ENCODE peak calls at places on chromosomes 13 and 19, in seven cellular contexts. V, D, E, M, P, B and F are unnamed samples.

GRCh38 chr13:77028202-77028601 is 1.2 kb upstream of the FBXL3 start:
- DNase-seq in V (peak), D (no peak), E (no peak), M (no peak), P (no peak), B (no peak), F (no peak)

GRCh38 chr13:22596157-22596863 is 584.5 kb upstream of the SGCG start:
- DNase-seq in V (peak), D (no peak), E (no peak), M (no peak), P (no peak), B (no peak), F (no peak)

GRCh38 chr19:35852029-35852780 is at the start of gene NPHS1:
- DNase-seq in V (no peak), D (no peak), E (no peak), M (no peak), P (no peak), B (no peak), F (peak)

GRCh38 chr13:51689597-51689996 is 105.3 kb downstream of the WDFY2 start:
- DNase-seq in V (no peak), D (no peak), E (no peak), M (no peak), P (no peak), B (no peak), F (no peak)

GRCh38 chr19:49155830-49156346 is 692 bp upstream of the HRC start:
- DNase-seq in V (no peak), D (no peak), E (no peak), M (no peak), P (no peak), B (peak), F (no peak)

GRCh38 chr19:752652-753517 is 2.0 kb downstream of the MISP start:
- DNase-seq in V (peak), D (peak), E (peak), M (peak), P (no peak), B (no peak), F (no peak)

GRCh38 chr19:3849092-3849491 is 19.7 kb downstream of the ZFR2 start:
- DNase-seq in V (peak), D (no peak), E (peak), M (no peak), P (no peak), B (no peak), F (no peak)

GRCh38 chr19:56538761-56539263 is at the start of gene ZFP28:
- DNase-seq in V (no peak), D (peak), E (no peak), M (no peak), P (no peak), B (peak), F (no peak)

GRCh38 chr13:29925457-29925856 is 75.0 kb upstream of the UBL3 start:
- DNase-seq in V (peak), D (peak), E (peak), M (peak), P (peak), B (peak), F (peak)

GRCh38 chr19:28871099-28871725 is 341.7 kb downstream of the UQCRFS1 start:
- DNase-seq in V (no peak), D (no peak), E (no peak), M (no peak), P (no peak), B (no peak), F (no peak)

GRCh38 chr13:43390582-43390981 is 367.2 kb downstream of the DNAJC15 start:
- DNase-seq in V (no peak), D (no peak), E (no peak), M (no peak), P (no peak), B (no peak), F (no peak)

GRCh38 chr13:37486171-37486661 is 112.4 kb downstream of the POSTN start:
- DNase-seq in V (peak), D (no peak), E (no peak), M (no peak), P (no peak), B (no peak), F (no peak)

GRCh38 chr19:27714857-27715256 is 1498.1 kb downstream of the UQCRFS1 start:
- DNase-seq in V (no peak), D (no peak), E (no peak), M (no peak), P (no peak), B (no peak), F (no peak)

GRCh38 chr19:46821512-46822359 is 28.9 kb downstream of the AP2S1 start:
- DNase-seq in V (no peak), D (no peak), E (no peak), M (no peak), P (no peak), B (peak), F (no peak)

GRCh38 chr19:16888629-16889371 is at the start of gene F2RL3:
- DNase-seq in V (no peak), D (no peak), E (peak), M (no peak), P (peak), B (peak), F (no peak)

GRCh38 chr19:49772850-49773432 is 6.1 kb downstream of the AP2A1 start:
- DNase-seq in V (no peak), D (no peak), E (no peak), M (no peak), P (no peak), B (no peak), F (no peak)

GRCh38 chr19:6744381-6745288 is 5.2 kb downstream of the TRIP10 start:
- DNase-seq in V (peak), D (peak), E (peak), M (peak), P (peak), B (peak), F (peak)

GRCh38 chr13:73803997-73804396 is 330.2 kb downstream of the KLF12 start:
- DNase-seq in V (peak), D (no peak), E (no peak), M (no peak), P (no peak), B (no peak), F (no peak)

GRCh38 chr19:5011476-5012238 is 42.7 kb downstream of the KDM4B start:
- DNase-seq in V (no peak), D (no peak), E (no peak), M (no peak), P (no peak), B (no peak), F (no peak)

GRCh38 chr19:49019242-49019932 is 2.5 kb upstream of the LHB start:
- DNase-seq in V (peak), D (peak), E (peak), M (no peak), P (peak), B (peak), F (peak)

GRCh38 chr13:75079226-75079625 is 402.7 kb downstream of the TBC1D4 start:
- DNase-seq in V (peak), D (no peak), E (no peak), M (peak), P (no peak), B (no peak), F (no peak)

GRCh38 chr19:29625316-29625715 is 19.2 kb downstream of the POP4 start:
- DNase-seq in V (no peak), D (no peak), E (no peak), M (no peak), P (no peak), B (no peak), F (peak)

GRCh38 chr19:5621945-5622464 is 571 bp downstream of the SAFB2 start:
- DNase-seq in V (no peak), D (peak), E (no peak), M (no peak), P (peak), B (no peak), F (peak)

GRCh38 chr13:32537580-32538233 is 888 bp downstream of the N4BP2L2 start:
- DNase-seq in V (no peak), D (peak), E (peak), M (no peak), P (peak), B (peak), F (peak)

GRCh38 chr19:1747285-1748114 is 5.8 kb upstream of the ONECUT3 start:
- DNase-seq in V (peak), D (no peak), E (peak), M (peak), P (no peak), B (no peak), F (no peak)

GRCh38 chr13:94660695-94661324 is 51.5 kb downstream of the SOX21 start:
- DNase-seq in V (peak), D (no peak), E (no peak), M (peak), P (no peak), B (no peak), F (no peak)

GRCh38 chr19:1566392-1567115 is 1.6 kb downstream of the MEX3D start:
- DNase-seq in V (peak), D (peak), E (peak), M (peak), P (peak), B (peak), F (peak)

GRCh38 chr19:31555634-31556215 is 206.5 kb upstream of the TSHZ3 start:
- DNase-seq in V (no peak), D (peak), E (no peak), M (no peak), P (no peak), B (no peak), F (no peak)

GRCh38 chr13:38530492-38530891 is 156.4 kb upstream of the FREM2 start:
- DNase-seq in V (peak), D (no peak), E (no peak), M (peak), P (no peak), B (no peak), F (no peak)

GRCh38 chr19:8028951-8029491 is 23.5 kb upstream of the CCL25 start:
- DNase-seq in V (peak), D (no peak), E (no peak), M (no peak), P (no peak), B (no peak), F (no peak)

GRCh38 chr13:20729633-20730585 is 26.4 kb downstream of the IL17D start:
- DNase-seq in V (no peak), D (no peak), E (no peak), M (no peak), P (no peak), B (no peak), F (no peak)

GRCh38 chr19:42386974-42387707 is 3.0 kb downstream of the CNFN start:
- DNase-seq in V (peak), D (peak), E (peak), M (no peak), P (peak), B (peak), F (peak)

GRCh38 chr19:30686252-30686762 is 314.1 kb downstream of the ZNF536 start:
- DNase-seq in V (peak), D (no peak), E (no peak), M (no peak), P (no peak), B (no peak), F (no peak)

GRCh38 chr19:34124828-34125227 is 47.5 kb upstream of the LSM14A start:
- DNase-seq in V (peak), D (no peak), E (no peak), M (no peak), P (no peak), B (no peak), F (no peak)

GRCh38 chr19:34120846-34121639 is 51.3 kb upstream of the LSM14A start:
- DNase-seq in V (peak), D (no peak), E (peak), M (peak), P (no peak), B (no peak), F (no peak)

DNA sequence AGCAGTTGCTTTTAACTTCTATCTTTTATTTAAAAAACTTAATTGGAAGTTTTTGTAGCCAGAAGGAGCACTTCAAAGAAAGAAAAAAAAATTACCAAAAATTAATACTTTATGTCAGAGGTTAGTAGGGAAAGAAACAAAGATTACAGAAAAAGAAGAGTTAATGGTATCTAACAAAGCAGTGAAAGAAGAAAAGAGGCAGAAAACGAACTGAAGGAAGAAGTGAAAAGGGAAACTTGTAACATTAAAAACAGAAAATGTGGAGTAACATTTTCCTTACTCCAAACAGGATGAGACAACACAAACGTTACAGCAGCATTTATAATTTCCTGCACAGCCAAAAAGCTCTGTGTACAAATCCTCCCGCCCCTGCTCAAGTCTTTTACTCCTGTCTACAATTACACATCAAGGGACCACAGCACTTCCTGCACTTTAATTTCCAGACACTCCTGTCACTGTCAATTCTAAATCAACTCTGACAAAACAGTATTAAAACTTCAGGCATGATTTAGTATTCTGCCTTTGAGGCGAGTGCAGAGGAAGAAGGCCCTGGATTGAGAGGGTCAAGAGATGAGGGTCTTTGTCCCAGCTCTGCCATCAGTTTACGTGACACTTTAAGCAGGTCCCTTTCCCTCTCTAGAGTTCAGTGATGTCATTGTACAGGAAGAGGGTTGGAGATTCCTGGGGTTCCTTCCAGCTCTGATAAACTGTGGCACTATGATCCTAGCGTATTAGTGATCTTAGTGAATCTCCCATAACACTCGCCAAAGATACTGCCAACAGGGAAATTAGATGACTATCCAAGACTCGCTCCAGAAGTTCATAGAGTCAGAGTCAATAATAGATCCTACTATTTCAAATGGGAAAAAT is 53.2 kb upstream of the LSM14A start:
- DNase-seq in V (no peak), D (no peak), E (no peak), M (no peak), P (no peak), B (no peak), F (no peak)
- H3K4me3 ChIP-seq in V (no peak), D (no peak), E (no peak), M (no peak), P (no peak), B (no peak), F (no peak)

DNA sequence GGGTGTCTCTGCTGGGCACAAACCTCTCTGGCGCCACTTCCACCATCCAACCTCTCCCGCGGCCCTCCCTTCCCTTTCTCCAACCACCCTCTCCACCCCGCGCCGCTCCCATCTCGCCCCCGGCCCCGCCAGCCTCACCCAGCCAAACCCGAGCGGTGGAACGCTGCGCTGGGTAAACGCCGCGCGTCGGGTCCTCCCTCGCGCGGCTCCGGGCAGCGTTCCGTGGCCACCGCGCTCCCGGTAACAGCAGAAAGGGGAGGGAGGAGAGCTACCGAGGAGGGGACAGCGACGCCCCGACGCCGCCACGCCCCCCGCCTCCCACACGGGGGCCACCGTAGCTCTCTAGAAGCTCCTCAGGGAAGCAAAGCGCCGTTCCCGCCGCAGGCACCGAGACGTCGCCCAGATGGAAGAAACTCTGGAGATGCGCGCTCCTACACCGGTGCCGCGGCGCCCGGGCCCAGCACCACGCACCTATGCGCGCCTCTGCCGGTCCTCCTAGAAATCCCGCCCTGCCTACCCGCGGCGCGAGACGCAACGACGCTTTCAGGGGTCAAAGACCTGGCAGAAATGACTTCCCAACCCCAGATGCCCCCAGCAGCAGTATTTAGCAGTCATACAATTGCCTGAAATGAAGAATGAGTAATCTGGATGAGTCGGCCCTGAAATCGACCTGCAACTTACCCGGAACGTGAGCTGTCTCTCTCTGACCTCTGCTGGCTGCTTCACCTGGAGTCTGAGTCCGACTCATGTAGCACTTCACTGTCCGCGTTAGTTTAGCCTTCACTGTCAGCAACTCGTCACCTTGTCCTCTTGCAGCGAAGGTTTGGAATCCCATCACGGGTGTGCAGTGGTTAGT is at the start of gene RUBCNL:
- DNase-seq in V (peak), D (no peak), E (no peak), M (no peak), P (no peak), B (peak), F (peak)
- H3K4me3 ChIP-seq in V (peak), D (peak), E (peak), M (peak), P (peak), B (peak), F (peak)

GRCh38 chr19:15450528-15450890 is 753 bp upstream of the WIZ start:
- DNase-seq in V (no peak), D (no peak), E (no peak), M (no peak), P (no peak), B (no peak), F (no peak)

GRCh38 chr19:15452111-15453047 is 2.6 kb upstream of the WIZ start:
- DNase-seq in V (peak), D (peak), E (peak), M (no peak), P (peak), B (peak), F (peak)

GRCh38 chr19:15448778-15449619 is 757 bp downstream of the WIZ start:
- DNase-seq in V (no peak), D (no peak), E (no peak), M (no peak), P (no peak), B (no peak), F (peak)

GRCh38 chr19:15448014-15448777 is 1.6 kb downstream of the WIZ start:
- DNase-seq in V (no peak), D (no peak), E (no peak), M (no peak), P (no peak), B (no peak), F (no peak)

GRCh38 chr19:15449620-15450527 is at the start of gene WIZ:
- DNase-seq in V (peak), D (peak), E (peak), M (no peak), P (peak), B (peak), F (peak)
- H3K4me3 ChIP-seq in V (peak), D (peak), E (peak), M (peak), P (peak), B (peak), F (peak)

DNA sequence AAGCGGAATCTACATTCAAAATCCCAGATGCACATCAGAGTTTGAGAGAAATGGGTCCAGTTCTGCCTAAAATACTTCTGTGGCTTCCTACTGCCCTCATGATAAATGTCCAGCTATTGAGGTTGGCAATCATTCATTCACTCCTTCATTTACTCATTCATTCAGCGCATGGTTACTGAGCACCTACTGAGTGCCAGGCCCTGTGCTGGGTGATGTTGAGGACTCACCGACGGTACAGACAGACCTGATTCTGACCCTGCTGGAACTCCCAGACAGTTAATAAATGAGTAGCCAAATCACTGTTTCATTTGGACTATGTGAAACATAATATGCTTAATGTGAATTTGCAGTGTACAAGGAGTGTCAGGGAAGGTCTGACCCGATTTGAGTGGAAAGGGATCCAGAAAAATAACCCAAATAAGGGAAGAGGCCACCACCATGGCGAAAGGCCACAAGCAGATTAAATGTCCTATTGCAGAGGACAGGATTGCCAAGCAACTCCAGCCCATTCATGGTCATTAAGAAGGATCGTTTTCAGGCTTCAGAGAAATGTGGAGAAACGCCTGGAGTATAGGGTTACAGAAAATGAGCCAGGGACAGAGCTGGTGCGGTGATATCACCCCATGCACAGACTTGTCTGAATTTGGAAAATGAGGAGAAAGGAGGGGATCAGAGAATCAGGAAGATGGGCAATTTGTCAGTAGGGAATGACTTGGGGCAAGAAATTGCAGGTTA is 20.5 kb downstream of the DYRK1B start:
- DNase-seq in V (no peak), D (no peak), E (no peak), M (no peak), P (no peak), B (no peak), F (no peak)
- H3K4me3 ChIP-seq in V (no peak), D (no peak), E (no peak), M (no peak), P (no peak), B (no peak), F (no peak)

GRCh38 chr19:53068199-53068598 is 23.7 kb downstream of the ERVV-2 start:
- DNase-seq in V (no peak), D (no peak), E (no peak), M (no peak), P (no peak), B (no peak), F (no peak)

DNA sequence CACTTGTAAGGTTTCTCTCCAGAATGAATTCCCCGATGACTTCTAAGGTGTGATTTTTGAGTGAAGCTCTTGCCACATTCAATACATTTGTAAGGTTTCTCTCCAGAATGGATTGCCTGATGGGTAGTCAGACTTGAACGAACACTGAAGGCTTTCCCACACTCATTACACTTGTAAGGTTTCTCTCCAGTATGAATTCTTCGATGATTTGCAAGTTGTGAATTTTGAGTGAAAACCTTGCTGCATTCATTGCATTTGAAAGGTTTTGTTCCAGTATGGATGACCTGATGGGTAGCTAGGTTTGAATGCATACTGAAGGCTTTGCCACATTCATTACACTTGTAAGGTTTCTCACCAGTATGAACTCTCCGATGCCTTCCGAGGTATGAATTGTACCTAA is 24.3 kb downstream of the ERVV-2 start:
- DNase-seq in V (no peak), D (no peak), E (no peak), M (no peak), P (no peak), B (no peak), F (no peak)
- H3K4me3 ChIP-seq in V (no peak), D (no peak), E (no peak), M (no peak), P (no peak), B (no peak), F (no peak)